ENCODE peak calls at places on chromosomes 7 and 10, in eight cellular contexts. One of them, this sample, is unnamed. For H3K4me1 and H3K27me3, the result is how much of the 10 kb centered on the place peaks cover.

GRCh38 chr10:13699216-13699615 is 112.5 kb downstream of the PRPF18 start:
- DNase-seq in adrenal gland: peak
- DNase-seq in uterus: no peak
- DNase-seq in body of pancreas: peak
- DNase-seq in HCT116: no peak
- DNase-seq in astrocyte: no peak
- DNase-seq in tibial nerve: no peak
- DNase-seq in aorta: no peak
- DNase-seq in this sample: peak

GRCh38 chr10:4067552-4068254 is 282.7 kb upstream of the KLF6 start:
- DNase-seq in HCT116: no peak
- DNase-seq in uterus: no peak
- DNase-seq in tibial nerve: no peak
- DNase-seq in astrocyte: no peak
- DNase-seq in adrenal gland: no peak
- DNase-seq in aorta: no peak
- DNase-seq in body of pancreas: no peak
- DNase-seq in this sample: no peak

GRCh38 chr7:139679731-139680594 is 97.8 kb downstream of the HIPK2 start:
- DNase-seq in body of pancreas: peak
- DNase-seq in uterus: no peak
- DNase-seq in aorta: peak
- DNase-seq in HCT116: no peak
- DNase-seq in astrocyte: peak
- DNase-seq in tibial nerve: no peak
- DNase-seq in adrenal gland: no peak
- DNase-seq in this sample: no peak

GRCh38 chr10:62747195-62747594 is 57.3 kb upstream of the ADO start:
- DNase-seq in tibial nerve: no peak
- DNase-seq in body of pancreas: no peak
- DNase-seq in adrenal gland: no peak
- DNase-seq in aorta: no peak
- DNase-seq in HCT116: no peak
- DNase-seq in astrocyte: no peak
- DNase-seq in uterus: no peak
- DNase-seq in this sample: no peak

GRCh38 chr7:81195033-81195432 is 276.2 kb upstream of the SEMA3C start:
- DNase-seq in uterus: no peak
- DNase-seq in astrocyte: peak
- DNase-seq in aorta: no peak
- DNase-seq in HCT116: no peak
- DNase-seq in adrenal gland: no peak
- DNase-seq in tibial nerve: no peak
- DNase-seq in body of pancreas: no peak
- DNase-seq in this sample: no peak

GRCh38 chr7:131203291-131203976 is 124.2 kb upstream of the MKLN1 start:
- DNase-seq in uterus: no peak
- DNase-seq in tibial nerve: no peak
- DNase-seq in body of pancreas: no peak
- DNase-seq in HCT116: no peak
- DNase-seq in aorta: no peak
- DNase-seq in astrocyte: no peak
- DNase-seq in adrenal gland: no peak
- DNase-seq in this sample: no peak

GRCh38 chr10:6511347-6511746 is 68.7 kb downstream of the PRKCQ start:
- DNase-seq in tibial nerve: no peak
- DNase-seq in aorta: no peak
- DNase-seq in adrenal gland: no peak
- DNase-seq in astrocyte: no peak
- DNase-seq in uterus: no peak
- DNase-seq in HCT116: no peak
- DNase-seq in body of pancreas: no peak
- DNase-seq in this sample: no peak

GRCh38 chr10:65194131-65194530 is 1672.9 kb downstream of the REEP3 start:
- DNase-seq in astrocyte: peak
- DNase-seq in aorta: no peak
- DNase-seq in body of pancreas: no peak
- DNase-seq in HCT116: no peak
- DNase-seq in uterus: no peak
- DNase-seq in adrenal gland: no peak
- DNase-seq in tibial nerve: no peak
- DNase-seq in this sample: no peak

GRCh38 chr7:91875851-91876250 is 4.7 kb downstream of the MTERF1 start:
- DNase-seq in HCT116: no peak
- DNase-seq in astrocyte: no peak
- DNase-seq in aorta: no peak
- DNase-seq in body of pancreas: no peak
- DNase-seq in uterus: no peak
- DNase-seq in tibial nerve: no peak
- DNase-seq in adrenal gland: no peak
- DNase-seq in this sample: no peak

GRCh38 chr10:121880842-121881423 is 46.9 kb downstream of the ATE1 start:
- DNase-seq in tibial nerve: no peak
- DNase-seq in astrocyte: no peak
- DNase-seq in aorta: no peak
- DNase-seq in uterus: no peak
- DNase-seq in adrenal gland: no peak
- DNase-seq in body of pancreas: no peak
- DNase-seq in HCT116: no peak
- DNase-seq in this sample: no peak

DNA sequence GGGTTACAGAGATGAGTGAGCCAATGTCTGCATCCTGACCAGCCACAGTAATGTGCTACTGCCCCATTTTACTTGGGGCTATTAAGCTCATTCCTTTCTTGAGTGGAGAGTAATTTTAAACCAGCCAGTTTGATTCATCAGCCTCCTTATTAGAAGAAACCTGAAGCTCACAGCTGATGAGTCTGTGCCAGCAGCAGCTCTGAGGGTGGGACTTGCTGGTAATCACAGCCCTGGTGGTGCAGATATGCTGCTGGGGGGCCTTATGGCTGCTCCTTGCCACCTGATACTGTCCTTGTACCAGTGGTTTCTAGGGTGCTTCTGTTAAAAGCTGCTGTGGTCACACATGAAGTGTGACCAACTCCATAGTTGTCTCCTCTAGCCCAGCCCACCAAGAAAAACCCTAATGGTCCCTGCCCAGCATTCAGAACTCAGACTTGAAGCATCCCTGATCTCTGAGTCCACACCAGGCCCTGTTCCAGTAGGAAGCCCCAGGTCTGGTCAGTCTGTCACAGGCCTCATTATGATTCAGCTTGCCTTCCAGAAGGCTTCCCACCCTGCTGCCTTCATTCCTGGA is 29.0 kb upstream of the RBM20 start:
- DNase-seq in aorta: no peak
- DNase-seq in tibial nerve: no peak
- DNase-seq in uterus: no peak
- DNase-seq in astrocyte: peak
- DNase-seq in adrenal gland: no peak
- DNase-seq in body of pancreas: no peak
- DNase-seq in HCT116: no peak
- DNase-seq in this sample: no peak
- H3K27ac ChIP-seq in aorta: no peak
- H3K27ac ChIP-seq in tibial nerve: no peak
- H3K27ac ChIP-seq in uterus: no peak
- H3K27ac ChIP-seq in astrocyte: no peak
- H3K27ac ChIP-seq in adrenal gland: no peak
- H3K27ac ChIP-seq in body of pancreas: no peak
- H3K27ac ChIP-seq in HCT116: no peak
- H3K27ac ChIP-seq in this sample: no peak

DNA sequence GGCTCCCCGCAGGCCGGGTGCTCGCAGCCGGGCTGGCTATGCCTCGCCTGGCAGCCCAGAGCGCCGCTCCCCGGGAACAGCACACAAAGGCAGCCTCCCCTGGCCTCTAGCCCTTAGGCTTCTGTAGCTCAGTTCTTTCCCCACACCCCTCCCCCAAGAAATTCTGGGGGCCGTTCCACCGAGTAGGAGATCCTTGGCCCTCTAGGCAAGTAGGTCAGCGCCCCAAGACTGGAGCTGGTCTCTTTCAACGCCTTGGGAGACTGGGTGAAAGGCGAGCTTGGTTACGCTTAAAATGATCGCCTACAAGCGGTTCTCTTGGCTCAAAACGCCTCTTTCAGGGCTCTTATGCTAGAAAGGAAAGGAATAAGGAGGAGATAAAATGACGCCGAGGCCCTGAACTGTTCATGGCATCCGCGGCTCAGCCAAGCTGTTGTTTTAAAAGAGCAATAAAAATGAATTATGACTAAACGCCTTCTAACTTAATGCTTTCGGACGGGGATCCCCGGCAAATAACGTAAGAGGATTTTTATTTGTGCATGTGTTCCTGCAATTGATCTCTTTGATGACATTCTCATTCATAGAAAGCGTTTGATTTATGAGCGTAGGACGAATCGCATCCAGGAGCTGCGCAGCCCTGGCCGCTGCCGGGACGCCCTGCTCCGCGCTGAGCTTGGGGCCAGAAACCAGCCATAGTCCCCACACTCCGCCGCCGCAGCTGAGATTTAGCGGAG is 2.9 kb upstream of the HOXA1 start:
- DNase-seq in aorta: no peak
- DNase-seq in uterus: peak
- DNase-seq in body of pancreas: no peak
- DNase-seq in HCT116: no peak
- DNase-seq in adrenal gland: peak
- DNase-seq in astrocyte: peak
- DNase-seq in tibial nerve: no peak
- DNase-seq in this sample: no peak
- H3K4me1 ChIP-seq in aorta: under half
- H3K4me1 ChIP-seq in uterus: under half
- H3K4me1 ChIP-seq in body of pancreas: under half
- H3K4me1 ChIP-seq in HCT116: under half
- H3K4me1 ChIP-seq in adrenal gland: under half
- H3K4me1 ChIP-seq in astrocyte: under half
- H3K4me1 ChIP-seq in tibial nerve: under half
- H3K4me1 ChIP-seq in this sample: under half

DNA sequence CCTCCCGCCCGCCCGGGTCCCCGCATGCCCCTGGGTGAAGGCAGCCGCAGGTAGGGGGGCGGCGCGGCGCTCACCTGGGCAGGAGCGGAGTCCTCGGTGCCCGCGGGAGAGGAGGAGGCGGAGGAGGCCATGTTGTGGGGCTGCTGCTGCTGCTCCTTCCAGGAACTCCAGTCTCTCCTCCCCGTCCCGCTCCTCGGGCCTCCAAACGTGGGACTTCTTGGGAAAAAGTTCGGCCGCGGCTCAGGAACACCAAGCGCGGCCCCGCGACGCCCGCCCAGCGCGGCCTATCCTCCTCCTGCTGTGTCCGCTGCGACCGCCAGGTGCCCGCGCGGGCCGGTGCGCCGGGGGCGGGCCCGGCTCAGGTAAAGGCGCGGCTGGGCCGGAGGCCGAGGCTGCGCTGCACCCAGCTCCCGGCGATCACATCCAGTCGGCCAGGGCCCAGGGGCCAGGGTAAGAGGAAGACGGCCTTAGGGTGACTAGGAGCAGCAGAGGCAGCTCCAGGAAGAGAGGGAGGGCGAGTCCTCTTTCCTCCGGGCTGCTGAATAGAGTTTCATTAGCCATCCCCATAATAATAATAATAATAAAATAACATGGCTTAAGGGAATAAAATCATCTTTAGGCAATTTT is 45.0 kb upstream of the CDK1 start:
- DNase-seq in body of pancreas: peak
- DNase-seq in astrocyte: no peak
- DNase-seq in adrenal gland: peak
- DNase-seq in HCT116: peak
- DNase-seq in uterus: no peak
- DNase-seq in tibial nerve: no peak
- DNase-seq in aorta: peak
- DNase-seq in this sample: no peak
- H3K27me3 ChIP-seq in body of pancreas: under half
- H3K27me3 ChIP-seq in astrocyte: under half
- H3K27me3 ChIP-seq in adrenal gland: under half
- H3K27me3 ChIP-seq in HCT116: under half
- H3K27me3 ChIP-seq in uterus: under half
- H3K27me3 ChIP-seq in tibial nerve: under half
- H3K27me3 ChIP-seq in aorta: under half
- H3K27me3 ChIP-seq in this sample: under half

DNA sequence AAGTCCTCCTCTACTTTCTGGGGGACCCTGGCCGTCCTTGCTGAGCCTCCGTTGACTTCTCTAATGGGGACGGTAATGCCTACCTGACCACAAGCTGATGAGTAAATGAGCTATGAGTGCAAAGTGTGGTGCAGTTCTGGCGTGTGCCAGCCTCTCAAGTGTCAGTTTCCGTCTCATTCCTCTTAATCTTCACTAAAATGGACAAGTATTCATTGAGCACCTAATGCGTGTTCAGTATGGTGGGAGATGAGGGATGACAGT is 623 bp upstream of the HERPUD2 start:
- DNase-seq in aorta: no peak
- DNase-seq in uterus: no peak
- DNase-seq in astrocyte: no peak
- DNase-seq in body of pancreas: no peak
- DNase-seq in tibial nerve: no peak
- DNase-seq in adrenal gland: no peak
- DNase-seq in HCT116: no peak
- DNase-seq in this sample: no peak
- H3K27ac ChIP-seq in aorta: no peak
- H3K27ac ChIP-seq in uterus: peak
- H3K27ac ChIP-seq in astrocyte: peak
- H3K27ac ChIP-seq in body of pancreas: peak
- H3K27ac ChIP-seq in tibial nerve: peak
- H3K27ac ChIP-seq in adrenal gland: peak
- H3K27ac ChIP-seq in HCT116: peak
- H3K27ac ChIP-seq in this sample: peak

GRCh38 chr7:150338166-150338829 is 3.1 kb downstream of the RARRES2 start:
- DNase-seq in aorta: peak
- DNase-seq in uterus: no peak
- DNase-seq in astrocyte: no peak
- DNase-seq in tibial nerve: no peak
- DNase-seq in adrenal gland: no peak
- DNase-seq in body of pancreas: no peak
- DNase-seq in HCT116: no peak
- DNase-seq in this sample: no peak
- H3K4me1 ChIP-seq in aorta: under half
- H3K4me1 ChIP-seq in uterus: under half
- H3K4me1 ChIP-seq in astrocyte: under half
- H3K4me1 ChIP-seq in tibial nerve: under half
- H3K4me1 ChIP-seq in adrenal gland: under half
- H3K4me1 ChIP-seq in body of pancreas: half or more
- H3K4me1 ChIP-seq in HCT116: under half
- H3K4me1 ChIP-seq in this sample: under half

GRCh38 chr10:100802196-100802595 is 56.8 kb downstream of the PAX2 start:
- DNase-seq in adrenal gland: no peak
- DNase-seq in tibial nerve: no peak
- DNase-seq in body of pancreas: no peak
- DNase-seq in aorta: no peak
- DNase-seq in HCT116: no peak
- DNase-seq in astrocyte: no peak
- DNase-seq in uterus: no peak
- DNase-seq in this sample: no peak
- H3K27me3 ChIP-seq in adrenal gland: under half
- H3K27me3 ChIP-seq in tibial nerve: half or more
- H3K27me3 ChIP-seq in body of pancreas: under half
- H3K27me3 ChIP-seq in aorta: under half
- H3K27me3 ChIP-seq in HCT116: under half
- H3K27me3 ChIP-seq in astrocyte: under half
- H3K27me3 ChIP-seq in uterus: under half
- H3K27me3 ChIP-seq in this sample: under half